ENCODE peak calls at places on chromosomes 16 and 17, in ten cellular contexts. O is lung; P is ovary; U is foreskin fibroblast; Q is CD4-positive, alpha-beta T cell; A is colonic mucosa; B is heart right ventricle; X is breast epithelium; C is tibial nerve; T is Panc1. V is an unnamed sample.

GRCh38 chr16:54930034-54930938 is at the start of gene IRX5:
- DNase-seq in O (peak; percentile 93), P (peak; percentile 90), U (peak; percentile 99), Q (no peak), A (peak; percentile 80), B (peak; percentile 92), X (peak; percentile 94), C (peak; percentile 64), T (peak; percentile 60), V (peak; percentile 86)

GRCh38 chr16:15647615-15648014 is 2.4 kb upstream of the NDE1 start:
- DNase-seq in O (no peak), P (no peak), U (no peak), Q (no peak), A (no peak), B (no peak), X (no peak), C (no peak), T (no peak), V (no peak)

GRCh38 chr17:12415031-12415430 is 250.7 kb upstream of the MYOCD start:
- DNase-seq in O (no peak), P (no peak), U (peak; percentile 64), Q (no peak), A (no peak), B (no peak), X (no peak), C (no peak), T (no peak), V (no peak)

GRCh38 chr17:28968269-28968913 is 17.1 kb upstream of the PHF12 start:
- DNase-seq in O (no peak), P (no peak), U (peak; percentile 25), Q (no peak), A (no peak), B (no peak), X (no peak), C (no peak), T (no peak), V (peak; percentile 44)

GRCh38 chr16:30346286-30346685 is 8.8 kb downstream of the CD2BP2 start:
- DNase-seq in O (no peak), P (no peak), U (no peak), Q (no peak), A (no peak), B (no peak), X (no peak), C (no peak), T (no peak), V (no peak)

GRCh38 chr17:17021194-17021863 is 20.9 kb upstream of the MPRIP start:
- DNase-seq in O (peak; percentile 62), P (peak; percentile 22), U (peak; percentile 39), Q (no peak), A (no peak), B (peak; percentile 57), X (peak; percentile 67), C (peak; percentile 34), T (no peak), V (peak; percentile 66)

GRCh38 chr17:57511475-57512123 is 233.5 kb downstream of the CCDC182 start:
- DNase-seq in O (no peak), P (peak; percentile 28), U (no peak), Q (no peak), A (no peak), B (no peak), X (no peak), C (no peak), T (no peak), V (no peak)

GRCh38 chr16:26715969-26716368 is 350.8 kb upstream of the C16orf82 start:
- DNase-seq in O (no peak), P (no peak), U (no peak), Q (no peak), A (no peak), B (no peak), X (no peak), C (no peak), T (no peak), V (no peak)

GRCh38 chr17:11925271-11926021 is 71.8 kb downstream of the ZNF18 start:
- DNase-seq in O (no peak), P (no peak), U (no peak), Q (no peak), A (no peak), B (peak; percentile 18), X (no peak), C (no peak), T (no peak), V (no peak)

GRCh38 chr16:80285089-80285488 is 255.7 kb upstream of the DYNLRB2 start:
- DNase-seq in O (no peak), P (no peak), U (peak; percentile 91), Q (no peak), A (no peak), B (no peak), X (no peak), C (no peak), T (no peak), V (no peak)

GRCh38 chr17:78341559-78342437 is 18.1 kb downstream of the SOCS3 start:
- DNase-seq in O (no peak), P (peak; percentile 90), U (peak; percentile 96), Q (no peak), A (peak; percentile 79), B (peak; percentile 86), X (no peak), C (no peak), T (no peak), V (peak; percentile 92)

GRCh38 chr17:60819447-60820130 is 141.9 kb downstream of the BCAS3 start:
- DNase-seq in O (no peak), P (no peak), U (no peak), Q (no peak), A (no peak), B (no peak), X (no peak), C (no peak), T (no peak), V (no peak)

GRCh38 chr16:3026609-3027487 is 3.0 kb downstream of the THOC6 start:
- DNase-seq in O (no peak), P (no peak), U (no peak), Q (no peak), A (no peak), B (no peak), X (no peak), C (no peak), T (no peak), V (peak; percentile 85)

GRCh38 chr17:40915199-40915661 is 22.2 kb downstream of the KRT23 start:
- DNase-seq in O (no peak), P (no peak), U (peak; percentile 90), Q (no peak), A (no peak), B (no peak), X (no peak), C (no peak), T (no peak), V (no peak)

GRCh38 chr17:18037482-18037881 is 1.5 kb downstream of the ATPAF2 start:
- DNase-seq in O (no peak), P (no peak), U (no peak), Q (no peak), A (no peak), B (no peak), X (no peak), C (no peak), T (no peak), V (no peak)

GRCh38 chr17:51734462-51734861 is 424.1 kb downstream of the CA10 start:
- DNase-seq in O (no peak), P (peak; percentile 42), U (no peak), Q (no peak), A (peak; percentile 18), B (peak; percentile 23), X (no peak), C (peak; percentile 8), T (no peak), V (no peak)

GRCh38 chr16:6193718-6194117 is 1096.1 kb upstream of the EEF2KMT start:
- DNase-seq in O (no peak), P (no peak), U (no peak), Q (no peak), A (peak; percentile 28), B (no peak), X (no peak), C (no peak), T (no peak), V (no peak)

GRCh38 chr16:57668259-57668563 is at the start of gene ADGRG3:
- DNase-seq in O (no peak), P (no peak), U (no peak), Q (no peak), A (no peak), B (no peak), X (no peak), C (no peak), T (no peak), V (no peak)

GRCh38 chr16:57668630-57669475 is 747 bp downstream of the ADGRG3 start:
- DNase-seq in O (no peak), P (no peak), U (no peak), Q (no peak), A (no peak), B (no peak), X (no peak), C (no peak), T (no peak), V (peak; percentile 76)

GRCh38 chr16:57666353-57667068 is 1.6 kb upstream of the ADGRG3 start:
- DNase-seq in O (no peak), P (no peak), U (no peak), Q (no peak), A (no peak), B (no peak), X (no peak), C (no peak), T (no peak), V (peak; percentile 71)

GRCh38 chr16:57667069-57667525 is 1.0 kb upstream of the ADGRG3 start:
- DNase-seq in O (no peak), P (no peak), U (no peak), Q (no peak), A (no peak), B (no peak), X (no peak), C (no peak), T (no peak), V (no peak)

GRCh38 chr16:57667526-57668258 is 414 bp upstream of the ADGRG3 start:
- DNase-seq in O (peak; percentile 74), P (no peak), U (no peak), Q (no peak), A (no peak), B (no peak), X (no peak), C (no peak), T (no peak), V (peak; percentile 93)
- TF ChIP-seq CTCF in O (no peak), P (no peak), U (no peak), Q (no peak), A (no peak), B (peak; percentile 24), X (no peak), C (no peak), T (no peak), V (peak; percentile 19)

GRCh38 chr17:30805944-30806456 is 18.5 kb downstream of the CRLF3 start:
- DNase-seq in O (no peak), P (no peak), U (no peak), Q (no peak), A (no peak), B (no peak), X (no peak), C (no peak), T (no peak), V (no peak)
- TF ChIP-seq CTCF in O (no peak), P (no peak), U (peak; percentile 7), Q (peak; percentile 61), A (no peak), B (no peak), X (no peak), C (no peak), T (no peak), V (peak; percentile 22)

GRCh38 chr16:88060524-88061219 is 109.4 kb downstream of the BANP start:
- DNase-seq in O (no peak), P (no peak), U (no peak), Q (no peak), A (no peak), B (no peak), X (no peak), C (no peak), T (no peak), V (peak; percentile 47)
- TF ChIP-seq CTCF in O (no peak), P (no peak), U (no peak), Q (no peak), A (no peak), B (no peak), X (no peak), C (no peak), T (peak; percentile 48), V (no peak)

GRCh38 chr17:73172252-73172651 is 7.4 kb downstream of the SSTR2 start:
- DNase-seq in O (no peak), P (no peak), U (no peak), Q (no peak), A (no peak), B (no peak), X (no peak), C (no peak), T (no peak), V (no peak)
- TF ChIP-seq CTCF in O (no peak), P (no peak), U (no peak), Q (no peak), A (no peak), B (no peak), X (no peak), C (no peak), T (no peak), V (no peak)